ENCODE peak calls at places on chromosomes 6 and 20, in seven cellular contexts. H is K562, N is AG09309, X is Caco-2, A is lower lobe of right lung, Y is HFFc6, W is HFF-Myc. P is an unnamed sample.

GRCh38 chr6:170438402-170438753 is 114.7 kb downstream of the PSMB1 start:
- DNase-seq in H (peak), N (peak), X (peak), A (peak), Y (peak), W (peak), P (no peak)

GRCh38 chr6:168137024-168137423 is 58.0 kb upstream of the FRMD1 start:
- DNase-seq in H (no peak), N (no peak), X (no peak), A (no peak), Y (no peak), W (no peak), P (no peak)

GRCh38 chr20:63112491-63113219 is 103.3 kb downstream of the YTHDF1 start:
- DNase-seq in H (no peak), N (no peak), X (no peak), A (peak), Y (no peak), W (no peak), P (no peak)

GRCh38 chr6:160348552-160349441 is 619 bp downstream of the SLC22A3 start:
- DNase-seq in H (no peak), N (no peak), X (peak), A (peak), Y (no peak), W (no peak), P (no peak)

GRCh38 chr20:31637660-31638059 is at the start of gene COX4I2:
- DNase-seq in H (no peak), N (no peak), X (no peak), A (no peak), Y (no peak), W (no peak), P (no peak)

GRCh38 chr6:35417979-35418661 is 34.0 kb upstream of the FANCE start:
- DNase-seq in H (no peak), N (no peak), X (no peak), A (no peak), Y (no peak), W (peak), P (no peak)

GRCh38 chr6:35425284-35425683 is 26.9 kb upstream of the FANCE start:
- DNase-seq in H (no peak), N (peak), X (no peak), A (no peak), Y (peak), W (peak), P (no peak)

GRCh38 chr6:1767481-1768246 is 157.9 kb downstream of the FOXC1 start:
- DNase-seq in H (no peak), N (no peak), X (no peak), A (no peak), Y (peak), W (no peak), P (no peak)

GRCh38 chr6:5997420-5998093 is 9.2 kb downstream of the NRN1 start:
- DNase-seq in H (no peak), N (no peak), X (no peak), A (peak), Y (no peak), W (no peak), P (no peak)

GRCh38 chr6:141641951-141642350 is 490.8 kb upstream of the GJE1 start:
- DNase-seq in H (no peak), N (no peak), X (no peak), A (no peak), Y (no peak), W (no peak), P (no peak)

GRCh38 chr20:5222919-5223634 is 93.7 kb downstream of the PROKR2 start:
- DNase-seq in H (peak), N (peak), X (peak), A (peak), Y (peak), W (peak), P (no peak)

GRCh38 chr6:188821-189655 is 103.2 kb upstream of the DUSP22 start:
- DNase-seq in H (peak), N (peak), X (peak), A (peak), Y (peak), W (peak), P (peak)

GRCh38 chr6:73797861-73798260 is 101.9 kb downstream of the CD109 start:
- DNase-seq in H (no peak), N (no peak), X (no peak), A (no peak), Y (no peak), W (no peak), P (no peak)

GRCh38 chr6:149891259-149891658 is 6.7 kb downstream of the RAET1E start:
- DNase-seq in H (peak), N (no peak), X (no peak), A (no peak), Y (no peak), W (no peak), P (no peak)

GRCh38 chr6:38095054-38095453 is 275.5 kb downstream of the ZFAND3 start:
- DNase-seq in H (no peak), N (no peak), X (no peak), A (no peak), Y (peak), W (no peak), P (no peak)

GRCh38 chr6:37354526-37355384 is 972 bp downstream of the RNF8 start:
- DNase-seq in H (peak), N (no peak), X (peak), A (peak), Y (no peak), W (no peak), P (peak)

GRCh38 chr6:168684906-168685305 is 243.9 kb downstream of the SMOC2 start:
- DNase-seq in H (no peak), N (no peak), X (no peak), A (no peak), Y (no peak), W (no peak), P (no peak)

GRCh38 chr6:34132486-34133185 is 13.3 kb downstream of the GRM4 start:
- DNase-seq in H (peak), N (no peak), X (peak), A (no peak), Y (peak), W (peak), P (no peak)

GRCh38 chr6:16518265-16518664 is 243.0 kb downstream of the ATXN1 start:
- DNase-seq in H (no peak), N (no peak), X (no peak), A (no peak), Y (no peak), W (no peak), P (no peak)

GRCh38 chr20:53352727-53353440 is 240.8 kb downstream of the ZNF217 start:
- DNase-seq in H (no peak), N (no peak), X (no peak), A (no peak), Y (no peak), W (no peak), P (no peak)

GRCh38 chr6:40715501-40716403 is 128.6 kb upstream of the LRFN2 start:
- DNase-seq in H (peak), N (no peak), X (no peak), A (no peak), Y (no peak), W (no peak), P (no peak)

GRCh38 chr6:36659271-36659670 is 19.2 kb upstream of the CDKN1A start:
- DNase-seq in H (no peak), N (peak), X (no peak), A (no peak), Y (peak), W (peak), P (no peak)

GRCh38 chr20:36956674-36957073 is 5.2 kb upstream of the SAMHD1 start:
- DNase-seq in H (no peak), N (no peak), X (no peak), A (no peak), Y (no peak), W (no peak), P (no peak)

GRCh38 chr20:36950432-36951197 is 893 bp downstream of the SAMHD1 start:
- DNase-seq in H (peak), N (no peak), X (peak), A (peak), Y (peak), W (no peak), P (no peak)

GRCh38 chr20:36951977-36952738 is 650 bp upstream of the SAMHD1 start:
- DNase-seq in H (no peak), N (no peak), X (no peak), A (no peak), Y (no peak), W (no peak), P (no peak)

DNA sequence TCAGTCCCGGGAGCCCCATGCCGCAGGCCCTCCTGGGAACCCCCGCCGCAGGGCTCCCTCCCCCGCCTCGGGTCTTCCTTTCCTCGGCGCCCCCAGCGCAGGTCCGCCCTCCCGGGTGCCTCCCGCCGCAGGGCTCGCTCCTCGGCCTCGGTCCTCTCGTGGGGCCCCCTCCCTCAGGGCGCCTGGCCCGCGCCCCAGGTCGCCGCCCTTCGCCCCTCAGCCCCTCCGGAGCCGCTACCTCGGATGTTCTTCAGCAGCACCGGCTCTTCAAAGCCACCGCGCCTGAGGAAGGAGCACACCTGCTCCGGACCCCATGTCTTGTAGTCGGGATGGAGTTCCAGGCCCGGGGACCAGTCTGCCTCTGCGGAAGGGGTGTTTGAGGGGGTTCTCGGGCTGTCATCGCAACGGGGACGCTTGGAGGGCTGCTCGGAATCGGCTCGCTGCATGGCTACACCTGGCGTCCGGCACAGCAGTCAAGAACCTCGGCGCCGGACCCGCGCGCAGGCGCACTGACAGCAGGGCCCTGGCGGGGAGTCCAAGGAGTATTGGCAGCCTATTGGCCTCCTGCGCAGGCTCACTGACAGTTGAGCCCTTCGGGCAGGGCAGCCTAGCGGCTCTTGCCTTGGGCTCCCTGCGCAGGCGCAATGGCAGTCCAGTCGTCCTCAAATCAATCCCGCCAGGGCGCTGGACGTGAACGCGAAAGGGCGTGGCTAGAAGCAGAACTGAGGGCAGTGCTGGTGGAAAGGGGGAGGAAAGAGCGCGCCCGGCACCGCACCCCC is at the start of gene SAMHD1:
- DNase-seq in H (peak), N (peak), X (peak), A (peak), Y (peak), W (peak), P (peak)
- TF ChIP-seq CTCF in H (peak), N (no peak), X (no peak), A (no peak), Y (no peak), W (no peak), P (no peak)

DNA sequence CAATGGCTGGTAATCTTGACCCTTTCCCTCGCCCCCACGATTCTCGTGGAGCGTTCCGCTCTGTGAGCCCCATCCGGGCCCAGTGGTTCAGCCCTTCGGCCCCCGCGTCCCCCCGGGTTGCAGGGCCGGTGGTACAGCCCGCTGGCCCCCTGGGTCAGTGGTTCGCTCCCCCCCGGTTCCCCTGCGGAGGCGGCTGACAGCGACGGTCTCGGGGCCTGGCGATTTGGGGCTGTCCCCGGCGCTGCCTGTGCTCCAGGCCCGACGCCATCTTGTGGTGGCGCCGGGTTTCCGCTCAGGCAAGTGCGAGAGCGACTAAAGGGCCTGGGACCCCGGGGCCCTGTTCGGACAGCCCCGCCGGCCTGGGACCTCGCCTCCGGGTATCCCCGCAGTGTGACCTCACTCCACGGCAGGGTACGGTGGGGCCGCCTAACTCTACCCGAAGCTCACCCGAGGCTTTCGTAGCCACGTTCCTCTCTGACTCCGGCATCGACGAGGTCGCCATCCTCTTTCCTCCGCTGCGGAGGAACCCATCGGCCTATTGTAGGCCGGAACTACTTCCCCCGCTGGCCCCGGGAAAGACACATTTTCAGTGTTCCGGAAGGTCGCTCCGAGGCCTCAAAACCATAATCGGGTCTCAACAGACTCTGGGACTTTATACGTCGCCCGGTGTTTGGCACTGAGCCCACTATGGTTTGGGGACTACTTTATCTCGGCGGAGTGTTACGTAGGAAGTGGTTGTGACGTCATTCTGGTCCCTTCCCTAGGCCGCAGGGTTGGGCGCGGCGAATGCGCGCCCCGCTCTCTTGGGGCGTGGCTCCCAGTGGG is at the start of gene ZNF335:
- DNase-seq in H (peak), N (peak), X (peak), A (peak), Y (peak), W (peak), P (peak)
- TF ChIP-seq CTCF in H (peak), N (no peak), X (peak), A (peak), Y (peak), W (peak), P (no peak)

GRCh38 chr6:7846971-7847818 is 63.4 kb downstream of the TXNDC5 start:
- DNase-seq in H (no peak), N (peak), X (no peak), A (no peak), Y (no peak), W (no peak), P (no peak)
- TF ChIP-seq CTCF in H (peak), N (peak), X (no peak), A (no peak), Y (no peak), W (no peak), P (no peak)

GRCh38 chr6:44598679-44599078 is 211.2 kb downstream of the CDC5L start:
- DNase-seq in H (no peak), N (no peak), X (no peak), A (no peak), Y (no peak), W (no peak), P (no peak)

GRCh38 chr6:44594471-44594870 is 207.0 kb downstream of the CDC5L start:
- DNase-seq in H (no peak), N (no peak), X (no peak), A (no peak), Y (no peak), W (no peak), P (no peak)

GRCh38 chr6:44590471-44590870 is 203.0 kb downstream of the CDC5L start:
- DNase-seq in H (no peak), N (no peak), X (no peak), A (no peak), Y (no peak), W (no peak), P (no peak)

DNA sequence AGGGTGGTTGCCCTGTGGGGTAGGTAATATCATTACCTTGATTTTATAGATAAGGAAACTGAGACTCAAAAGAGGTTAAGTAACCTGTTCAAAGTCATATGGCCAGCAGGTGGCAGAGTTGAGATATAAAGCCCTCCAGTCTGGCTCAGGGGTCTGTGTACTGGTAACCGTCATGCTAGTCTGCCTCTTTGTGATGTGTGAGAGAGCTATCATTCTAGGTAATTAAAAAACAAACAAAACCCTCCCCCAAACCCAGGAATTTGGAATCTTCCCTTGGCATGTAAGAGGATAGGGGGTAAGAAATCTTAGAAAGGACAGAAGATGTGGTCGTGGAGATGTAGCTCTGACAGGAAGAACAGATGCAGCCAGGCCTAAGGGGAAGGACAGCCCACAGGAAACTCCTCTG is 206.0 kb downstream of the CDC5L start:
- DNase-seq in H (peak), N (no peak), X (peak), A (no peak), Y (peak), W (peak), P (no peak)
- TF ChIP-seq CTCF in H (peak), N (peak), X (peak), A (peak), Y (peak), W (peak), P (peak)

DNA sequence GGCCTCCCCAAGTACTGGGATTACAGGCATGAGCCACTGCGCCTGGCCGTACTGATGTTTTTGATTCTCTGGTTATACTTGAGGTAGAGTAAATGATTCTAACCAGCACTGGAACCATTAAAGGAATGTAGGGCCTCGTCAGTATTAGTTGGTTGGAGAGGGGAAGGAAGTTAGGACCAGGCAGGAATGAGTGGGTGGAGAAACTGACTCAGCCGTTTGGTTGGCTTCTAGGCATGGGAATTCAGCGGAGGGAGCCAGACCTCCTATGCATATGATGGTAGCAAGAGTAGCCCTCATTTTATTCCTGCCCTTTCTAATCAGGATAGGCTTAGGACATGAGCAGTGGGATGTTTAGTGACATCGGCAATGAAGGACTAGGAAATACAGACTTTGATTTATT is 19.0 kb upstream of the SERINC3 start:
- DNase-seq in H (no peak), N (no peak), X (no peak), A (no peak), Y (peak), W (no peak), P (no peak)
- TF ChIP-seq CTCF in H (no peak), N (no peak), X (no peak), A (no peak), Y (no peak), W (no peak), P (no peak)

GRCh38 chr20:37941332-37941731 is 38.4 kb downstream of the VSTM2L start:
- DNase-seq in H (peak), N (no peak), X (peak), A (no peak), Y (no peak), W (no peak), P (no peak)
- TF ChIP-seq CTCF in H (peak), N (peak), X (peak), A (no peak), Y (peak), W (peak), P (peak)

GRCh38 chr6:108549741-108550140 is 11.0 kb upstream of the FOXO3 start:
- DNase-seq in H (peak), N (no peak), X (no peak), A (no peak), Y (no peak), W (no peak), P (no peak)
- TF ChIP-seq CTCF in H (no peak), N (no peak), X (no peak), A (no peak), Y (peak), W (no peak), P (no peak)

GRCh38 chr6:62614442-62614841 is 328.4 kb upstream of the KHDRBS2 start:
- DNase-seq in H (no peak), N (no peak), X (no peak), A (no peak), Y (no peak), W (no peak), P (no peak)
- TF ChIP-seq CTCF in H (no peak), N (no peak), X (no peak), A (no peak), Y (no peak), W (no peak), P (no peak)

GRCh38 chr20:1505361-1505760 is 14.1 kb upstream of the SIRPB2 start:
- DNase-seq in H (no peak), N (no peak), X (no peak), A (no peak), Y (peak), W (no peak), P (no peak)

GRCh38 chr20:1505871-1506270 is 14.7 kb upstream of the SIRPB2 start:
- DNase-seq in H (no peak), N (no peak), X (no peak), A (no peak), Y (peak), W (no peak), P (no peak)

GRCh38 chr20:1507276-1507675 is 16.1 kb upstream of the SIRPB2 start:
- DNase-seq in H (no peak), N (no peak), X (no peak), A (no peak), Y (no peak), W (no peak), P (no peak)

GRCh38 chr20:1508576-1508975 is 17.4 kb upstream of the SIRPB2 start:
- DNase-seq in H (no peak), N (no peak), X (no peak), A (no peak), Y (no peak), W (no peak), P (no peak)

DNA sequence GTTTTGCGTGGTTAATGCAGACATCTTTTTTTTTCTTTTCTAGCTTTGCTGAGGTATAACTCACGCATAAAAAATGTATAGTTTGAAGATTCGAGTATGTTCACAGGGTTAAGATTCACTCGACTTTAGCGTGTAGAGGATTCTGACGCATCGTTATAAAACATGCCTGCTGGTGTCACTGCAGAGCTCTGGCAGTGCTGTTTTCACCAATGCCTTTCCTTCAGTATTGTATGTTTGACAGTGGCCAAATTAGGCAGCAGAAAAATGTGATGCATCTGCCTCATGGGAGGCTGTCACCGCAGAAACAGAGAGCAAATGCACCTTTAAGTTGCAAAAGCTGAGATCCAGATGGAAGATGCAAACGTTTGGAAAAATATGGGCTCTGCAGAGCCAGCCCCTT is 18.0 kb upstream of the SIRPB2 start:
- DNase-seq in H (no peak), N (no peak), X (peak), A (no peak), Y (peak), W (no peak), P (no peak)
- TF ChIP-seq CTCF in H (peak), N (peak), X (peak), A (peak), Y (peak), W (peak), P (peak)

DNA sequence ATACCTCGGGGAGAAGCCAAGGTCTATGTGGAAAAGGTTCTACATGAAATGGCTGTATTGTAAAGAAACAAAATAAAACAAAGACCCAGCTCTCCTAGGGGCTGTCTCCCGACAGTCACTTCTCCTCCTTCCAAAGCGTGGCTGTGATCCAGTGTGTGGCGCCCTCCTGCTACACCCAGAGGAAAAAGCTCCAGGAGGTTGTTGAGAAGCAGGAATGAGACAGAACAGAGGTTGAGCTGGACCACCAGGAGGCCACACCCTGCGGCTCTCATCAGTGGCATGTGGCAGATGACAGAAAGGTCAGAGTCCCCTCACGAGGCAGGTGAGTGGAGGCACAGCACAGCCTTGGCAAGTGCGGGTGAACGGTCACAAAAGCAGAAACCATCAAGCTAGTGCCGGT is 236.0 kb downstream of the TBXT start:
- DNase-seq in H (no peak), N (no peak), X (no peak), A (no peak), Y (no peak), W (no peak), P (no peak)
- TF ChIP-seq CTCF in H (no peak), N (no peak), X (no peak), A (no peak), Y (no peak), W (no peak), P (no peak)

P was measured in GM06990.